ENCODE peak calls at places on chromosomes 3 and 15, in nine cellular contexts. U, S, Q, N, R, O, Y, P and L are unnamed samples.

GRCh38 chr3:188491276-188491687 is 337.3 kb downstream of the LPP start:
- DNase-seq in U (peak), S (no peak), Q (peak), N (no peak), R (no peak), O (no peak), Y (peak), P (no peak), L (no peak)

GRCh38 chr15:70169147-70169546 is 71.4 kb upstream of the TLE3 start:
- DNase-seq in U (no peak), S (no peak), Q (no peak), N (no peak), R (peak), O (no peak), Y (no peak), P (no peak), L (no peak)

GRCh38 chr3:107227091-107227490 is 150.1 kb upstream of the CCDC54 start:
- DNase-seq in U (no peak), S (no peak), Q (no peak), N (no peak), R (no peak), O (no peak), Y (peak), P (no peak), L (no peak)

GRCh38 chr15:78457101-78457500 is 19.1 kb downstream of the IREB2 start:
- DNase-seq in U (no peak), S (no peak), Q (peak), N (no peak), R (no peak), O (no peak), Y (peak), P (no peak), L (no peak)

GRCh38 chr15:73283341-73283962 is 85.3 kb downstream of the HCN4 start:
- DNase-seq in U (no peak), S (no peak), Q (no peak), N (no peak), R (no peak), O (no peak), Y (no peak), P (no peak), L (no peak)

GRCh38 chr15:45319472-45320214 is 58.7 kb downstream of the GATM start:
- DNase-seq in U (no peak), S (no peak), Q (no peak), N (no peak), R (no peak), O (no peak), Y (no peak), P (no peak), L (no peak)

GRCh38 chr15:76147906-76148553 is 88.2 kb downstream of the TMEM266 start:
- DNase-seq in U (no peak), S (peak), Q (peak), N (peak), R (peak), O (peak), Y (peak), P (peak), L (no peak)

GRCh38 chr15:98120561-98120960 is 160.1 kb downstream of the ARRDC4 start:
- DNase-seq in U (no peak), S (no peak), Q (no peak), N (no peak), R (no peak), O (no peak), Y (no peak), P (no peak), L (no peak)